ENCODE peak calls at places on chromosomes 13 and 19, in nine cellular contexts. P is AG04450, Y is C1 segment of cervical spinal cord, G is hypothalamus, W is right lobe of liver, J is RWPE1, K is T-helper 9 cell, I is iPS DF 6.9, R is GM18507. C is an unnamed sample.
A peak's percentile ranks its signal among the peaks of the same experiment; 100 is the strongest.

GRCh38 chr19:30169196-30169900 is 202.8 kb upstream of the ZNF536 start:
- DNase-seq in P (no peak), Y (no peak), G (no peak), W (no peak), J (no peak), K (no peak), I (no peak), R (no peak), C (no peak)

GRCh38 chr19:18594096-18594823 is 5.7 kb downstream of the REX1BD start:
- DNase-seq in P (no peak), Y (peak; percentile 11), G (peak; percentile 21), W (peak; percentile 69), J (peak; percentile 76), K (peak; percentile 73), I (no peak), R (peak; percentile 86), C (peak; percentile 26)

GRCh38 chr13:49220035-49220855 is at the start of gene MLNR:
- DNase-seq in P (no peak), Y (no peak), G (no peak), W (peak; percentile 54), J (no peak), K (peak; percentile 17), I (no peak), R (no peak), C (no peak)

GRCh38 chr19:16532440-16533273 is 9.6 kb downstream of the CHERP start:
- DNase-seq in P (no peak), Y (no peak), G (no peak), W (no peak), J (no peak), K (no peak), I (no peak), R (no peak), C (no peak)

GRCh38 chr13:57624565-57625435 is 6.7 kb upstream of the PCDH17 start:
- DNase-seq in P (no peak), Y (peak; percentile 34), G (no peak), W (no peak), J (peak; percentile 25), K (no peak), I (no peak), R (no peak), C (peak; percentile 42)

GRCh38 chr13:53238241-53238640 is 209.6 kb downstream of the OLFM4 start:
- DNase-seq in P (no peak), Y (no peak), G (no peak), W (no peak), J (no peak), K (no peak), I (no peak), R (no peak), C (no peak)

GRCh38 chr13:25111557-25111956 is 15.6 kb downstream of the PABPC3 start:
- DNase-seq in P (no peak), Y (no peak), G (no peak), W (no peak), J (peak; percentile 15), K (no peak), I (no peak), R (no peak), C (no peak)

GRCh38 chr13:86725105-86725504 is 925.9 kb upstream of the SLITRK6 start:
- DNase-seq in P (no peak), Y (no peak), G (no peak), W (no peak), J (no peak), K (no peak), I (peak; percentile 7), R (no peak), C (no peak)

GRCh38 chr13:98890186-98890585 is 87.7 kb downstream of the DOCK9 start:
- DNase-seq in P (peak; percentile 30), Y (peak; percentile 43), G (no peak), W (no peak), J (peak; percentile 72), K (no peak), I (no peak), R (no peak), C (no peak)

GRCh38 chr13:36432106-36432544 is at the start of gene CCNA1:
- DNase-seq in P (no peak), Y (no peak), G (no peak), W (no peak), J (peak; percentile 57), K (no peak), I (peak; percentile 52), R (no peak), C (peak; percentile 76)

GRCh38 chr13:80083516-80084085 is 257.3 kb downstream of the SPRY2 start:
- DNase-seq in P (no peak), Y (peak; percentile 9), G (no peak), W (no peak), J (no peak), K (no peak), I (no peak), R (no peak), C (no peak)

GRCh38 chr19:39070888-39071287 is 13.3 kb upstream of the ACP7 start:
- DNase-seq in P (no peak), Y (no peak), G (no peak), W (no peak), J (no peak), K (no peak), I (no peak), R (no peak), C (no peak)

GRCh38 chr13:37811441-37811840 is 58.1 kb downstream of the TRPC4 start:
- DNase-seq in P (no peak), Y (no peak), G (no peak), W (no peak), J (no peak), K (no peak), I (no peak), R (no peak), C (no peak)

GRCh38 chr19:55189424-55189823 is 9.3 kb upstream of the SYT5 start:
- DNase-seq in P (peak; percentile 73), Y (no peak), G (no peak), W (peak; percentile 50), J (peak; percentile 98), K (no peak), I (no peak), R (no peak), C (peak; percentile 68)

GRCh38 chr13:51292000-51292550 is 47.4 kb upstream of the SERPINE3 start:
- DNase-seq in P (peak; percentile 37), Y (no peak), G (no peak), W (no peak), J (no peak), K (no peak), I (no peak), R (no peak), C (no peak)

GRCh38 chr13:21061077-21061945 is at the start of gene LATS2:
- DNase-seq in P (peak; percentile 83), Y (peak; percentile 68), G (peak; percentile 48), W (peak; percentile 97), J (peak; percentile 92), K (peak; percentile 55), I (peak; percentile 85), R (peak; percentile 73), C (peak; percentile 83)

GRCh38 chr13:26968431-26969335 is 202.9 kb downstream of the USP12 start:
- DNase-seq in P (no peak), Y (no peak), G (no peak), W (peak; percentile 84), J (no peak), K (no peak), I (no peak), R (no peak), C (no peak)

GRCh38 chr19:18418725-18419194 is 438 bp upstream of the SSBP4 start:
- DNase-seq in P (no peak), Y (no peak), G (no peak), W (no peak), J (no peak), K (no peak), I (no peak), R (no peak), C (peak; percentile 36)

GRCh38 chr13:39931505-39931904 is 276.0 kb downstream of the COG6 start:
- DNase-seq in P (no peak), Y (no peak), G (no peak), W (no peak), J (no peak), K (no peak), I (no peak), R (no peak), C (no peak)

GRCh38 chr19:46326608-46327007 is 20.3 kb upstream of the PPP5C start:
- DNase-seq in P (no peak), Y (no peak), G (no peak), W (no peak), J (no peak), K (no peak), I (no peak), R (no peak), C (no peak)

GRCh38 chr13:42969558-42970172 is 22.4 kb downstream of the EPSTI1 start:
- DNase-seq in P (no peak), Y (peak; percentile 56), G (peak; percentile 32), W (peak; percentile 83), J (peak; percentile 52), K (peak; percentile 90), I (peak; percentile 58), R (peak; percentile 49), C (peak; percentile 20)

GRCh38 chr19:46759817-46760333 is 13.6 kb upstream of the STRN4 start:
- DNase-seq in P (peak; percentile 94), Y (no peak), G (no peak), W (no peak), J (peak; percentile 36), K (no peak), I (no peak), R (no peak), C (no peak)

GRCh38 chr13:98486412-98486811 is 90.5 kb downstream of the STK24 start:
- DNase-seq in P (no peak), Y (no peak), G (no peak), W (no peak), J (no peak), K (no peak), I (no peak), R (no peak), C (no peak)

GRCh38 chr19:36031308-36031707 is 1.4 kb downstream of the CLIP3 start:
- DNase-seq in P (no peak), Y (no peak), G (no peak), W (no peak), J (no peak), K (no peak), I (no peak), R (no peak), C (no peak)

GRCh38 chr19:35048911-35049411 is 7.4 kb downstream of the HPN start:
- DNase-seq in P (no peak), Y (peak; percentile 80), G (peak; percentile 20), W (peak; percentile 82), J (no peak), K (no peak), I (no peak), R (no peak), C (peak; percentile 86)

GRCh38 chr19:52214241-52214640 is 24.4 kb downstream of the PPP2R1A start:
- DNase-seq in P (no peak), Y (no peak), G (no peak), W (no peak), J (no peak), K (no peak), I (no peak), R (no peak), C (no peak)

GRCh38 chr19:35093430-35093829 is 22.2 kb upstream of the FXYD3 start:
- DNase-seq in P (no peak), Y (no peak), G (no peak), W (no peak), J (no peak), K (no peak), I (no peak), R (no peak), C (no peak)

GRCh38 chr19:10418281-10419199 is 1.8 kb upstream of the PDE4A start:
- DNase-seq in P (no peak), Y (no peak), G (no peak), W (no peak), J (no peak), K (no peak), I (no peak), R (no peak), C (no peak)

GRCh38 chr13:114073881-114074551 is 58.4 kb downstream of the RASA3 start:
- DNase-seq in P (no peak), Y (no peak), G (no peak), W (no peak), J (no peak), K (no peak), I (no peak), R (no peak), C (no peak)

C was measured in anterior cingulate cortex.